ENCODE peak calls at places on chromosome 15, in nine cellular contexts. J, B, I, H, A, D, N, U and Q are unnamed samples.

GRCh38 chr15:74370471-74370870 is 3.0 kb upstream of the CYP11A1 start:
- DNase-seq in J (no peak), B (no peak), I (no peak), H (no peak), A (no peak), D (no peak), N (no peak), U (no peak), Q (no peak)

GRCh38 chr15:31513178-31513577 is 186.5 kb downstream of the KLF13 start:
- DNase-seq in J (no peak), B (no peak), I (no peak), H (no peak), A (no peak), D (no peak), N (no peak), U (no peak), Q (no peak)

GRCh38 chr15:99502661-99503060 is 63.1 kb upstream of the MEF2A start:
- DNase-seq in J (no peak), B (no peak), I (no peak), H (no peak), A (no peak), D (no peak), N (no peak), U (no peak), Q (no peak)

GRCh38 chr15:79653533-79653932 is 221.4 kb downstream of the MINAR1 start:
- DNase-seq in J (no peak), B (no peak), I (no peak), H (no peak), A (no peak), D (no peak), N (no peak), U (no peak), Q (no peak)

GRCh38 chr15:86609275-86609674 is 529.6 kb downstream of the AGBL1 start:
- DNase-seq in J (no peak), B (no peak), I (no peak), H (no peak), A (no peak), D (no peak), N (no peak), U (no peak), Q (no peak)

GRCh38 chr15:63610209-63610841 is 13.1 kb downstream of the FBXL22 start:
- DNase-seq in J (peak), B (peak), I (peak), H (peak), A (peak), D (peak), N (peak), U (peak), Q (peak)

GRCh38 chr15:56180851-56181250 is 62.8 kb downstream of the RFX7 start:
- DNase-seq in J (no peak), B (no peak), I (no peak), H (no peak), A (no peak), D (no peak), N (no peak), U (no peak), Q (no peak)

GRCh38 chr15:33200903-33201302 is 6.4 kb upstream of the FMN1 start:
- DNase-seq in J (no peak), B (no peak), I (peak), H (no peak), A (no peak), D (no peak), N (no peak), U (no peak), Q (no peak)

GRCh38 chr15:58524247-58524646 is 92.5 kb downstream of the LIPC start:
- DNase-seq in J (no peak), B (no peak), I (no peak), H (no peak), A (no peak), D (no peak), N (no peak), U (no peak), Q (no peak)

GRCh38 chr15:65952425-65953053 is 83.2 kb downstream of the RAB11A start:
- DNase-seq in J (no peak), B (no peak), I (peak), H (peak), A (no peak), D (no peak), N (peak), U (peak), Q (no peak)

GRCh38 chr15:79595995-79596622 is 164.0 kb downstream of the MINAR1 start:
- DNase-seq in J (peak), B (peak), I (peak), H (peak), A (no peak), D (peak), N (peak), U (peak), Q (peak)

GRCh38 chr15:39642011-39642640 is 61.2 kb downstream of the THBS1 start:
- DNase-seq in J (no peak), B (no peak), I (peak), H (no peak), A (no peak), D (no peak), N (peak), U (peak), Q (no peak)

GRCh38 chr15:45157974-45158373 is 28.2 kb downstream of the DUOX1 start:
- DNase-seq in J (no peak), B (no peak), I (peak), H (no peak), A (no peak), D (no peak), N (no peak), U (peak), Q (no peak)

GRCh38 chr15:65331811-65332210 is 27.3 kb downstream of the RNU5B-1 start:
- DNase-seq in J (no peak), B (peak), I (no peak), H (no peak), A (no peak), D (no peak), N (no peak), U (no peak), Q (no peak)